ENCODE peak calls at places on chromosome 15, in ten cellular contexts. F is left ventricle myocardium superior; P is GM04503; W is activated CD4-positive, CD25-positive, alpha-beta regulatory T cell; N is pulmonary artery endothelial cell; T is NCI-H1417; I is ovary; X is ELR; H is NCI-H510A treated with DMSO at 0.1 percent for 48 hours; D is cerebellar nuclear complex. U is an unnamed sample.

GRCh38 chr15:65833501-65834220 is 35.6 kb upstream of the RAB11A start:
- DNase-seq in T (peak; percentile 92), N (no peak), W (no peak), X (no peak), F (peak; percentile 36), D (no peak), H (peak; percentile 66), P (no peak), I (no peak), U (no peak)

GRCh38 chr15:99703603-99704443 is 29.4 kb downstream of the LYSMD4 start:
- DNase-seq in N (peak; percentile 84), H (no peak), F (no peak), D (no peak), X (peak; percentile 87), W (no peak), I (peak; percentile 45), T (peak; percentile 61), P (peak; percentile 70), U (peak; percentile 52)

GRCh38 chr15:67940324-67940719 is 100.5 kb upstream of the RNU6-1 start:
- DNase-seq in T (no peak), D (no peak), W (no peak), N (no peak), F (no peak), I (no peak), P (no peak), X (no peak), H (no peak), U (no peak)

GRCh38 chr15:52337198-52337853 is 41.7 kb upstream of the MYO5C start:
- DNase-seq in N (no peak), P (peak; percentile 25), F (no peak), W (no peak), H (peak; percentile 21), X (peak; percentile 81), I (no peak), D (no peak), T (no peak), U (no peak)

GRCh38 chr15:72809329-72809728 is 25.8 kb upstream of the ADPGK start:
- DNase-seq in I (no peak), D (no peak), H (no peak), X (no peak), W (no peak), F (no peak), N (no peak), P (no peak), T (no peak), U (no peak)

GRCh38 chr15:82851981-82852511 is 42.6 kb downstream of the WHAMM start:
- DNase-seq in T (no peak), N (no peak), H (no peak), X (peak; percentile 49), I (no peak), P (no peak), F (no peak), W (no peak), D (no peak), U (no peak)

GRCh38 chr15:58433597-58434333 is 2.0 kb downstream of the LIPC start:
- DNase-seq in W (no peak), I (no peak), D (peak; percentile 83), N (no peak), X (no peak), H (no peak), T (no peak), F (no peak), P (no peak), U (no peak)

GRCh38 chr15:78023081-78023665 is 54.3 kb downstream of the TBC1D2B start:
- DNase-seq in P (no peak), I (no peak), W (no peak), F (no peak), X (no peak), H (no peak), T (no peak), D (no peak), N (no peak), U (no peak)

GRCh38 chr15:95265419-95265997 is 1034.1 kb downstream of the MCTP2 start:
- DNase-seq in X (no peak), D (no peak), H (no peak), T (no peak), F (no peak), N (no peak), I (no peak), W (no peak), P (no peak), U (no peak)

GRCh38 chr15:41811432-41812195 is 16.3 kb upstream of the JMJD7 start:
- DNase-seq in W (peak; percentile 50), P (peak; percentile 18), I (peak; percentile 90), X (peak; percentile 89), D (peak; percentile 52), N (peak; percentile 61), F (peak; percentile 89), H (peak; percentile 40), T (peak; percentile 48), U (no peak)

GRCh38 chr15:70517194-70517590 is 246.2 kb downstream of the UACA start:
- DNase-seq in H (no peak), N (no peak), P (no peak), T (peak; percentile 57), F (no peak), X (no peak), D (no peak), I (no peak), W (no peak), U (no peak)

GRCh38 chr15:53193149-53193548 is 403.0 kb upstream of the ONECUT1 start:
- DNase-seq in N (no peak), D (no peak), P (no peak), X (peak; percentile 8), I (no peak), T (no peak), F (no peak), H (no peak), W (no peak), U (no peak)

GRCh38 chr15:101615986-101616848 is 36.0 kb downstream of the TM2D3 start:
- DNase-seq in I (peak; percentile 81), D (no peak), N (no peak), F (peak; percentile 88), X (peak; percentile 66), P (peak; percentile 32), W (no peak), H (no peak), T (peak; percentile 56), U (peak; percentile 33)

GRCh38 chr15:51069983-51070382 is 24.7 kb downstream of the TNFAIP8L3 start:
- DNase-seq in D (no peak), N (no peak), I (no peak), P (no peak), W (no peak), X (no peak), H (no peak), T (no peak), F (no peak), U (no peak)

GRCh38 chr15:73383310-73384185 is 14.8 kb upstream of the HCN4 start:
- DNase-seq in F (no peak), D (no peak), I (no peak), T (no peak), N (no peak), P (no peak), H (no peak), X (no peak), W (no peak), U (no peak)

GRCh38 chr15:41561777-41562145 is 2.7 kb downstream of the TYRO3 start:
- DNase-seq in T (no peak), W (no peak), N (no peak), D (peak; percentile 68), I (peak; percentile 91), X (no peak), P (no peak), F (peak; percentile 80), H (no peak), U (no peak)

GRCh38 chr15:69056365-69056764 is 41.9 kb downstream of the NOX5 start:
- DNase-seq in W (no peak), I (no peak), F (no peak), H (peak; percentile 1), P (no peak), X (no peak), D (no peak), N (no peak), T (peak; percentile 41), U (peak; percentile 44)

GRCh38 chr15:77901921-77902750 is 175.4 kb downstream of the TBC1D2B start:
- DNase-seq in T (no peak), I (no peak), F (no peak), D (no peak), N (no peak), X (peak; percentile 23), P (no peak), W (no peak), H (peak; percentile 2), U (no peak)

GRCh38 chr15:68833734-68834334 is 13.1 kb upstream of the ANP32A start:
- DNase-seq in X (no peak), I (no peak), F (no peak), W (no peak), P (no peak), N (no peak), T (no peak), H (no peak), D (no peak), U (no peak)

GRCh38 chr15:36808401-36809160 is 229.2 kb downstream of the CDIN1 start:
- DNase-seq in T (no peak), H (no peak), W (no peak), X (no peak), N (no peak), P (no peak), I (no peak), D (no peak), F (no peak), U (no peak)

GRCh38 chr15:76312540-76313174 is 1.4 kb upstream of the ETFA start:
- DNase-seq in H (no peak), T (peak; percentile 36), N (no peak), F (no peak), W (no peak), D (no peak), I (no peak), P (no peak), X (peak; percentile 78), U (peak; percentile 81)

GRCh38 chr15:59247364-59247763 is 40.7 kb downstream of the LDHAL6B start:
- DNase-seq in N (peak; percentile 49), F (peak; percentile 39), H (peak; percentile 31), P (no peak), W (peak; percentile 3), T (peak; percentile 79), D (no peak), I (peak; percentile 30), X (peak; percentile 80), U (no peak)

GRCh38 chr15:50945725-50946124 is 37.2 kb downstream of the AP4E1 start:
- DNase-seq in D (no peak), P (no peak), N (no peak), H (no peak), T (peak; percentile 1), X (peak; percentile 53), F (no peak), I (no peak), W (no peak), U (no peak)

GRCh38 chr15:93372209-93372910 is 283.3 kb upstream of the RGMA start:
- DNase-seq in X (no peak), P (no peak), T (peak; percentile 66), F (no peak), N (no peak), W (no peak), H (peak; percentile 44), D (no peak), I (no peak), U (no peak)

U was measured in keratinocyte.